ENCODE peak calls at places on chromosomes 2 and 18, in five cellular contexts. N, H, V, O and R are unnamed samples.

GRCh38 chr2:40448476-40449079 is 3.3 kb downstream of the SLC8A1 start:
- DNase-seq in N (no peak), H (peak), V (peak), O (peak), R (peak)

GRCh38 chr2:186716899-186717811 is 23.3 kb downstream of the FAM171B start:
- DNase-seq in N (no peak), H (peak), V (no peak), O (no peak), R (no peak)

GRCh38 chr2:10620481-10620880 is 69.3 kb downstream of the NOL10 start:
- DNase-seq in N (no peak), H (peak), V (no peak), O (no peak), R (peak)

GRCh38 chr2:174878537-174879147 is 114.4 kb upstream of the CHRNA1 start:
- DNase-seq in N (no peak), H (peak), V (peak), O (no peak), R (no peak)

GRCh38 chr2:3233877-3234276 is 143.7 kb downstream of the EIPR1 start:
- DNase-seq in N (no peak), H (no peak), V (no peak), O (no peak), R (no peak)

GRCh38 chr2:232598293-232598692 is 35.1 kb upstream of the EFHD1 start:
- DNase-seq in N (no peak), H (no peak), V (no peak), O (peak), R (no peak)

GRCh38 chr2:129698593-129698992 is 280.9 kb upstream of the RAB6C start:
- DNase-seq in N (no peak), H (no peak), V (no peak), O (no peak), R (no peak)

GRCh38 chr2:120778244-120778643 is 42.6 kb downstream of the GLI2 start:
- DNase-seq in N (peak), H (no peak), V (no peak), O (no peak), R (no peak)

GRCh38 chr2:85953476-85953875 is 64.7 kb upstream of the ST3GAL5 start:
- DNase-seq in N (no peak), H (peak), V (no peak), O (no peak), R (no peak)

GRCh38 chr2:159873136-159873728 is 75.2 kb upstream of the CD302 start:
- DNase-seq in N (no peak), H (peak), V (no peak), O (no peak), R (peak)

GRCh38 chr2:174634130-174635014 is 36.8 kb upstream of the WIPF1 start:
- DNase-seq in N (no peak), H (no peak), V (peak), O (no peak), R (peak)

GRCh38 chr2:230258483-230258882 is 32.9 kb downstream of the SP140 start:
- DNase-seq in N (no peak), H (no peak), V (no peak), O (no peak), R (no peak)

GRCh38 chr18:80033181-80034067 is 810 bp upstream of the RBFA start:
- DNase-seq in N (no peak), H (no peak), V (no peak), O (peak), R (no peak)

GRCh38 chr2:1556776-1557466 is 143.7 kb downstream of the TPO start:
- DNase-seq in N (no peak), H (peak), V (no peak), O (no peak), R (no peak)

GRCh38 chr2:232646726-232647125 is 13.3 kb downstream of the EFHD1 start:
- DNase-seq in N (no peak), H (no peak), V (no peak), O (no peak), R (no peak)

GRCh38 chr2:107775171-107775570 is 51.5 kb upstream of the RGPD4 start:
- DNase-seq in N (no peak), H (no peak), V (no peak), O (no peak), R (no peak)

GRCh38 chr2:33371304-33372090 is 105.0 kb upstream of the RASGRP3 start:
- DNase-seq in N (no peak), H (no peak), V (no peak), O (no peak), R (no peak)

GRCh38 chr2:213087040-213087439 is 64.4 kb downstream of the IKZF2 start:
- DNase-seq in N (no peak), H (no peak), V (no peak), O (no peak), R (no peak)

GRCh38 chr18:75408554-75409506 is 18.7 kb downstream of the SMIM21 start:
- DNase-seq in N (no peak), H (peak), V (peak), O (no peak), R (peak)

GRCh38 chr2:185291035-185291647 is 447.5 kb upstream of the FSIP2 start:
- DNase-seq in N (no peak), H (no peak), V (peak), O (peak), R (peak)

GRCh38 chr18:43620936-43621335 is 343.6 kb upstream of the SYT4 start:
- DNase-seq in N (no peak), H (peak), V (peak), O (peak), R (peak)

GRCh38 chr2:226797289-226797988 is 2.2 kb downstream of the IRS1 start:
- DNase-seq in N (peak), H (peak), V (no peak), O (peak), R (no peak)

GRCh38 chr2:39304729-39305128 is 61.0 kb upstream of the CDKL4 start:
- DNase-seq in N (no peak), H (no peak), V (no peak), O (no peak), R (no peak)

GRCh38 chr18:22171839-22172582 is 2.6 kb downstream of the GATA6 start:
- DNase-seq in N (no peak), H (no peak), V (no peak), O (peak), R (no peak)

GRCh38 chr18:33866386-33866785 is 288.4 kb downstream of the ASXL3 start:
- DNase-seq in N (no peak), H (no peak), V (no peak), O (no peak), R (no peak)

GRCh38 chr2:74505448-74506246 is 1.8 kb downstream of the PCGF1 start:
- DNase-seq in N (no peak), H (no peak), V (no peak), O (no peak), R (no peak)

GRCh38 chr2:232543928-232544631 is 4.6 kb downstream of the CHRNG start:
- DNase-seq in N (no peak), H (no peak), V (no peak), O (peak), R (no peak)